ENCODE peak calls at places on chromosomes 12 and 14, in five cellular contexts. V is fibroblast of villous mesenchyme, B is BE2C, I is lower lobe of right lung, U is IMR-90. T is an unnamed sample.

GRCh38 chr14:59657769-59658168 is 81.2 kb upstream of the CCDC175 start:
- DNase-seq in V (no peak), B (no peak), I (no peak), U (no peak), T (no peak)

GRCh38 chr12:96829354-96829753 is 77.7 kb upstream of the NEDD1 start:
- DNase-seq in V (no peak), B (no peak), I (no peak), U (no peak), T (no peak)

GRCh38 chr12:109638735-109639134 is 65.1 kb downstream of the MVK start:
- DNase-seq in V (no peak), B (no peak), I (no peak), U (no peak), T (no peak)

GRCh38 chr12:66398931-66399625 is 96.8 kb downstream of the HELB start:
- DNase-seq in V (peak), B (no peak), I (no peak), U (peak), T (peak)

GRCh38 chr12:113346387-113346786 is 11.5 kb upstream of the SLC8B1 start:
- DNase-seq in V (no peak), B (no peak), I (no peak), U (no peak), T (no peak)

GRCh38 chr14:100402631-100403030 is 79.5 kb downstream of the SLC25A47 start:
- DNase-seq in V (no peak), B (no peak), I (no peak), U (no peak), T (no peak)

GRCh38 chr14:61476737-61477410 is 155.5 kb downstream of the PRKCH start:
- DNase-seq in V (peak), B (peak), I (no peak), U (peak), T (peak)

GRCh38 chr14:74531467-74531866 is 37.9 kb downstream of the ISCA2 start:
- DNase-seq in V (peak), B (no peak), I (no peak), U (peak), T (peak)

GRCh38 chr12:10952645-10953044 is 13.6 kb upstream of the TAS2R14 start:
- DNase-seq in V (no peak), B (no peak), I (no peak), U (no peak), T (no peak)

GRCh38 chr12:100128509-100128908 is 14.2 kb downstream of the BLTP3B start:
- DNase-seq in V (peak), B (peak), I (no peak), U (peak), T (peak)

GRCh38 chr14:70254476-70254961 is 65.8 kb upstream of the SLC8A3 start:
- DNase-seq in V (peak), B (peak), I (peak), U (peak), T (peak)

GRCh38 chr12:85280984-85281946 is 1.2 kb downstream of the ALX1 start:
- DNase-seq in V (no peak), B (no peak), I (no peak), U (no peak), T (no peak)

GRCh38 chr12:109445224-109445623 is 31.9 kb downstream of the KCTD10 start:
- DNase-seq in V (peak), B (no peak), I (no peak), U (peak), T (peak)

GRCh38 chr14:99063620-99064225 is 208.3 kb downstream of the BCL11B start:
- DNase-seq in V (no peak), B (no peak), I (no peak), U (no peak), T (no peak)

GRCh38 chr12:19245656-19246055 is 116.1 kb downstream of the PLEKHA5 start:
- DNase-seq in V (no peak), B (no peak), I (no peak), U (no peak), T (peak)

GRCh38 chr12:38921025-38921677 is 15.8 kb upstream of the CPNE8 start:
- DNase-seq in V (peak), B (peak), I (no peak), U (no peak), T (peak)

GRCh38 chr12:31406345-31406744 is 80.4 kb upstream of the SINHCAF start:
- DNase-seq in V (no peak), B (no peak), I (no peak), U (peak), T (no peak)

DNA sequence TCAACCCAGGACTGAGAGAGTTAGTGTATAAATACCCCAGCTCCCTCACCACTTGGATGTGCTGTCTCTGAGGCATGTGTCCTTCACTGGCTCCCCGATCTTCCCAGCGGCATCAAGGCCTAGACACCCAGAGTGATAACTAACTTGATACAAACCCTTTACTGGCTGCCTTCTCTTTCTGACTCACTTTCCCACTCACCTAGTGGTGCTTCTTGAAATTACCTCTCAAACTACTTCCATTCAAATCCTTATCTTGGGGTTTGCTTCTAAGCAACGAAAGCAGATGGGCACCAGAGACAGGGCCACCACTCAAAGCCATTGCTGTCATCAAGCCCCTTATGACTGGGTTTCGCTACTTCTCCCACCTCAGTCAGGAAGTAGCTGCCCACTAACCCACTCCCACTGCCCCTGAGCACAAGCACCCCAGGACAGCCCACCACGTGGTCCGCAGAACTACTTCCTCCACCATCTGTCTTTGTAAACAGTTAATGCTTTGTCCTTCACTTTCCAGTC is 17.2 kb downstream of the ZFP36L1 start:
- DNase-seq in V (no peak), B (no peak), I (no peak), U (no peak), T (no peak)
- TF ChIP-seq CTCF in V (no peak), B (no peak), I (no peak), U (no peak), T (no peak)

GRCh38 chr14:103607822-103608221 is 21.2 kb upstream of the KLC1 start:
- DNase-seq in V (no peak), B (no peak), I (no peak), U (no peak), T (no peak)
- H3K4me3 ChIP-seq in V (no peak), B (peak), I (peak), U (no peak), T (no peak)

GRCh38 chr12:77808534-77808933 is 22.2 kb upstream of the NAV3 start:
- DNase-seq in V (no peak), B (no peak), I (no peak), U (no peak), T (no peak)
- TF ChIP-seq CTCF in V (no peak), B (no peak), I (no peak), U (no peak), T (no peak)

GRCh38 chr14:32491413-32492016 is 162.4 kb downstream of the AKAP6 start:
- DNase-seq in V (no peak), B (no peak), I (no peak), U (no peak), T (no peak)

GRCh38 chr14:32495435-32495734 is 166.3 kb downstream of the AKAP6 start:
- DNase-seq in V (no peak), B (no peak), I (no peak), U (no peak), T (no peak)

GRCh38 chr14:32497233-32497632 is 168.1 kb downstream of the AKAP6 start:
- DNase-seq in V (no peak), B (no peak), I (no peak), U (no peak), T (no peak)

GRCh38 chr14:32492482-32492881 is 163.4 kb downstream of the AKAP6 start:
- DNase-seq in V (no peak), B (no peak), I (no peak), U (no peak), T (no peak)

DNA sequence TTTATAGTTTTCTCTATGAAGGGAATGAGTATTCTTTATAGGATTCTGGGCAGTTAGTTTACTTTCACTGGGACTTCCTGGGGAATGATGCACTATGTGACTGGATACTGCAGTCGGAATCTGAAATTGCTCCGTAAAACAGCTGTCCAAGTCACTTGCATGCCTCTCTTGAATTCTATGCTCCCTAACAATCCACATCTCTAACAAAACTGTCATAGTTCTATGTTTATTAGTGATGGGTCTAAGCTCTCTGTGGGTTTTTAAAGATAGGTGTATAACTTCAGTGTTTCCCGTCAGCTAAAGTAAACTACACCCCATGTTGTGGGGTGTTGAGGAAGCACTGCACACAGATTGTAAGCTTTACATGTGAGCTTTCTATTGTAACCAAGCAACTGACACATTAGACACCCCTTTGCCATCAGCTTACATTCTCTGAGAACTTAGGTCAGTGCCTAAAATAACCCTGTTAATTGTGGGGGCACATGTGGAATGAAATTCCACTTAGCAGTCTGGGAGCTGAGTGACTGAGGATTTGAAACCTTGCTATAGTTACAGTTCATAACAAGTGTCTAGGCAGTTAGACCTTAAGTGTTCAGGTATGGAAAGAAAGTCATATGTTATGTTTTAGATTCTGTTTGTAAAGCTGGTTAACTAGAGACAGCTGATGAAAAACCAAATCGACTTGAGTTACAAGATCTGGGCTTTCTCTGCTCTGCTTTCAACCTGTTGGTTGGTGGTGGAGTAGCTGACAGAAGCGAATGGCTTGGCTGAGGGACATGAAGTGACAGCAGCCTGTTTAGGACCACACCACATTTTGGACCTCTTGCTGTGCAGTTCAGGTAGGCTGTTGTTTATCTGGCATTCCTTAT is 165.7 kb downstream of the AKAP6 start:
- DNase-seq in V (peak), B (no peak), I (no peak), U (peak), T (no peak)
- H3K4me3 ChIP-seq in V (no peak), B (no peak), I (no peak), U (peak), T (no peak)

GRCh38 chr12:8840938-8841633 is 18.7 kb downstream of the A2ML1 start:
- DNase-seq in V (no peak), B (no peak), I (no peak), U (no peak), T (no peak)

GRCh38 chr12:8837291-8837690 is 14.9 kb downstream of the A2ML1 start:
- DNase-seq in V (no peak), B (no peak), I (no peak), U (no peak), T (no peak)

GRCh38 chr12:8844665-8845064 is 22.2 kb downstream of the A2ML1 start:
- DNase-seq in V (peak), B (peak), I (no peak), U (peak), T (peak)

GRCh38 chr12:8846305-8846704 is 23.9 kb downstream of the A2ML1 start:
- DNase-seq in V (no peak), B (no peak), I (no peak), U (no peak), T (no peak)

DNA sequence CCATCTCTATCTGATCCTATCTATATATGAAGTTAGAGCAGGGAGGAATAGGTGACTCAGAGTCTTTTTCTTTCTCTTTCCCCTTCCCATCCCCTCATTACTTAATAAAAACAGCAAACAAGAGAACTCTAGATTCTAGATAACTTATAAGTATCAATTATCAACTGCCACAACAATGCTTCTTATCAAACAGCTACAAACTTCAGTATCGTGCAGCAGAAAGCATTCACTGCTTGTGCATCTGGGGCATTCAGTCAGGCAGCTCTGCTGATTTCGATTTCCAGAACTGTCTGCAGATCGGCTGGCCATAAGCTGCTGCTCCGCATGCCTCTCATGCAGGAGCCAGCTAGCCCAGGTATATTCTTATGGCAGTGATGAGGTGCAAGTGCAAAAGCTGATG is 19.4 kb downstream of the A2ML1 start:
- DNase-seq in V (no peak), B (no peak), I (no peak), U (no peak), T (no peak)
- TF ChIP-seq CTCF in V (no peak), B (no peak), I (no peak), U (no peak), T (no peak)

DNA sequence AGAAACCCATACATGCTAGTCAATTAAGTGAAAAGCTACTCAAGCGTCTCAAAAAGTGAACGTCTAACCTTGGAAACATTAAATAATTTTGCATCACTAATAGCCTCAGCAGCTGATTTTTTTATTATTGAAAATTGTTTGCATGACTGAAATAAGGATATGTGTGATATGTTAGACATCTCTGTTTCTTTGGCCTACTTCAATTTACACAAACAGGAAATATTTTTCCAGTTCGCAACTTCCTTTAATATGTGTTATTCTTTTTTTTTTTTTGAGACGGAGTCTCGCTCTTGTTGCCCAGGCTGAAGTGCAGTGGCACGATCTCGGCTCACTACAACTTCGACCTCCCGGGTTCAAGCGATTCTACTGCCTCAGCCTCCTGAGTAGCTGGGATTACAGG is 27.1 kb downstream of the EFCAB11 start:
- DNase-seq in V (no peak), B (no peak), I (no peak), U (no peak), T (no peak)
- H3K4me3 ChIP-seq in V (no peak), B (no peak), I (no peak), U (no peak), T (no peak)

DNA sequence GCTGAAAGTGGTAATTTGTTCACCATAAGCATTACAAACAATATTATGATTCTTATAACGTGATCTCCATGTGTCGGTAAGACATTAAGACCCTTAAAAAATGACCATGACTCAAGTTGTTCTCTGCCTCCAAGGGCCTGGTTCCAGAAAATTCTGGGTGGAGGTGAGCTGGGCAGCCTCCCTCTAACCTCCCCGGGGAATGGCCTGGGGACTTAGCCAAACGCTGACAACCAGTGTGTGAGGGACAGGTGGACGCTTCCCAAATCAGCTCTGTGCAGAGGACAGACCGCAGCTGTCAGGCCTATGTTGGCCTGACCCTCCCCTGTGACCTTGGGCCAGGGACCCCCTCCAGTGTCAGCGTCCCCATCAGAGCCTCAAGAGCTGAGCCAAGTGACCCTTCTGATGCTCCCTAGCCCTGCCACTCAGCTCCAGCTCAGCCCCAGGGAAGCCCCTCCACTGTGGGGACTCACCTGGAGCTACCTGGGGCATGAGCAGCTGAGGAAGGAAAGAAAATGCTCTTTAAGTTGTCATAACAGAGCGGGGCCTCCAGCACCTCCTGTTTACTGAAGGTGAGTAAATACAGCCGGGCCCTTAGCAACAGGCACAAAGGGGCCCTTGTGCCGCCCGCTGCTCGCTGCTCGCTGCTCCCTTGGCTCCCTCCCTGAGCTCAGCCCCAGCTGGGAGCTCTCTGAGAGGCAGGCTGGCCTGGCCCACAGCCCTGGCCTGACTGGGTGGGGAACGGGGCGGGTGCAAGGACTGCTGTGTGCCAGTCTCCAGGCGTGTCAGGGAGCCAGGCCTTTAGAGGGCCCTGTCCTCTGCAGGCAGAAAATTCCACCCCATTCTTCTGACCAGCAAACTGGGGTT is 116.6 kb downstream of the CALM1 start:
- DNase-seq in V (no peak), B (no peak), I (peak), U (peak), T (no peak)
- TF ChIP-seq CTCF in V (no peak), B (no peak), I (no peak), U (no peak), T (no peak)

GRCh38 chr12:116244474-116245090 is 32.9 kb downstream of the MED13L start:
- DNase-seq in V (no peak), B (no peak), I (no peak), U (no peak), T (no peak)
- H3K4me3 ChIP-seq in V (no peak), B (no peak), I (no peak), U (no peak), T (no peak)

DNA sequence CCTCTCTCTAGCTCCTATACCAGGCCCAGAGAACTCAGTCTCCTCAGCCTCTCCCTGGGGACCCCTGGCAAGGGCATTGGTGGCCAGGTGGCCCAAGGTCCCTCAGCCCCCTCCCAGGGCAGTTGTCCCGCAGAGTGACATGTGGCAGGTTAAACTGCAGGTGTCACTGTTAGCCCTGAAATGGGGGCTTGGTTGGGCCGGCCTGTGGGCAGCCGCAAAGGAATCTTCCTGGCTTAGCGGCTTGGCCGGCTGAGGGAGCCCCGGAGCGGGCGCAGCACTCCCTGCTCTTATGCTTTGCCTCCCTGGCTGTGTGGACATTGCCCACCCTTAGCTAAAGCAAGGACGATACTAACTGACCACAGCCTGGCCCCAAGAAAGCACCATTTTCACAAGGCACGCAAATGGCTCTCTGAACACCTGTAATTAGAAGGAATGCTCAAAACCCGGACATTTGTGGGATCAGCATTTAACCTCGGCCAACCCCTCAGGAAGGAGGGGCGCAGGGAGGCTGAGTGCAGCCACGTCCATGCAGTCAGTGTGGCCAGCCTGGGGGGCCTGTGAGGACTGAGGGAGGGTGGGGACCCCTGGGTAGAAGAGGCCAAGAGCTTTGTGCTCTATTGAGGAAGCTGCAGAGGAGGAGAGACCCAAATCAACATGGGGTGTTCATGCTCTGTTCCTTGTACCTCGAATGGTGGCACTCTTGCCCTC is 82.2 kb downstream of the PAPOLA start:
- DNase-seq in V (peak), B (peak), I (no peak), U (no peak), T (peak)
- TF ChIP-seq CTCF in V (peak), B (peak), I (peak), U (no peak), T (peak)

GRCh38 chr12:93061414-93062099 is 132.5 kb upstream of the EEA1 start:
- DNase-seq in V (no peak), B (no peak), I (no peak), U (no peak), T (no peak)
- H3K4me3 ChIP-seq in V (no peak), B (no peak), I (no peak), U (no peak), T (no peak)

T was measured in fibroblast of mammary gland.